ENCODE peak calls at places on chromosomes 12 and 14, in four cellular contexts. P is activated gamma-delta T cell, O is SIG-M5, F is germinal center. B is an unnamed sample.

GRCh38 chr14:42174357-42174756 is 567.7 kb downstream of the LRFN5 start:
- DNase-seq in P (no peak), O (no peak), F (no peak), B (no peak)

GRCh38 chr12:19834596-19834995 is 395.3 kb downstream of the AEBP2 start:
- DNase-seq in P (no peak), O (no peak), F (no peak), B (no peak)

GRCh38 chr14:56004807-56005579 is 113.2 kb upstream of the PELI2 start:
- DNase-seq in P (no peak), O (no peak), F (peak; percentile 7), B (no peak)

GRCh38 chr12:98373019-98373554 is 142.3 kb upstream of the TMPO start:
- DNase-seq in P (no peak), O (no peak), F (peak; percentile 8), B (peak; percentile 12)

GRCh38 chr14:96104469-96105057 is 65.4 kb downstream of the C14orf132 start:
- DNase-seq in P (no peak), O (no peak), F (no peak), B (no peak)

GRCh38 chr14:32010561-32011188 is 66.4 kb upstream of the ARHGAP5 start:
- DNase-seq in P (no peak), O (no peak), F (no peak), B (no peak)

GRCh38 chr12:2826721-2827515 is 7.9 kb downstream of the NRIP2 start:
- DNase-seq in P (no peak), O (no peak), F (no peak), B (no peak)

GRCh38 chr14:31465113-31465512 is 7.8 kb upstream of the DTD2 start:
- DNase-seq in P (no peak), O (no peak), F (no peak), B (no peak)

GRCh38 chr14:99643343-99643742 is 1.6 kb upstream of the HHIPL1 start:
- DNase-seq in P (no peak), O (no peak), F (no peak), B (no peak)

GRCh38 chr12:32025906-32026305 is 66.7 kb downstream of the RESF1 start:
- DNase-seq in P (no peak), O (no peak), F (no peak), B (no peak)

GRCh38 chr12:15591811-15592210 is 197.4 kb downstream of the EPS8 start:
- DNase-seq in P (no peak), O (no peak), F (no peak), B (no peak)

GRCh38 chr14:63454863-63455622 is 88.1 kb downstream of the PPP2R5E start:
- DNase-seq in P (no peak), O (no peak), F (no peak), B (no peak)

GRCh38 chr12:69054343-69055056 is 121.5 kb upstream of the CPM start:
- DNase-seq in P (no peak), O (no peak), F (no peak), B (no peak)

GRCh38 chr12:34402228-34402898 is 380.1 kb downstream of the ALG10 start:
- DNase-seq in P (no peak), O (no peak), F (no peak), B (no peak)

GRCh38 chr14:22555573-22556011 is 33.4 kb downstream of the DAD1 start:
- DNase-seq in P (no peak), O (no peak), F (no peak), B (no peak)

GRCh38 chr14:52312872-52313492 is 1.1 kb upstream of the PTGER2 start:
- DNase-seq in P (no peak), O (peak; percentile 15), F (no peak), B (no peak)

GRCh38 chr12:126117502-126117901 is 1052.3 kb downstream of the AACS start:
- DNase-seq in P (no peak), O (no peak), F (no peak), B (no peak)

GRCh38 chr14:62168564-62169155 is 406.4 kb downstream of the SNAPC1 start:
- DNase-seq in P (no peak), O (no peak), F (no peak), B (no peak)

GRCh38 chr12:26704684-26705475 is 128.1 kb downstream of the ITPR2 start:
- DNase-seq in P (no peak), O (no peak), F (no peak), B (peak; percentile 37)

GRCh38 chr14:28765169-28765906 is 1.2 kb upstream of the FOXG1 start:
- DNase-seq in P (no peak), O (no peak), F (no peak), B (no peak)

GRCh38 chr14:34873591-34874385 is 1.4 kb downstream of the BAZ1A start:
- DNase-seq in P (peak; percentile 65), O (peak; percentile 82), F (peak; percentile 85), B (peak; percentile 90)

GRCh38 chr12:4956968-4957367 is 47.3 kb downstream of the KCNA1 start:
- DNase-seq in P (no peak), O (no peak), F (no peak), B (no peak)